ENCODE peak calls at places on chromosome 14, in six cellular contexts. One of them, this sample, is unnamed.

GRCh38 chr14:96482986-96483385 is 19.2 kb upstream of the PAPOLA start:
- DNase-seq in GF-D8: no peak
- DNase-seq in naive thymus-derived CD4-positive, alpha-beta T cell: no peak
- DNase-seq in 8988T: no peak
- DNase-seq in COR-L47: no peak
- DNase-seq in activated CD4-positive, CD25-positive, alpha-beta regulatory T cell treated with anti-CD3 and anti-CD28 coated beads, Interleukin-2, amount 50 U/mL, for 16 hours: no peak
- DNase-seq in this sample: no peak

GRCh38 chr14:70771781-70772212 is 37.5 kb downstream of the MAP3K9 start:
- DNase-seq in GF-D8: no peak
- DNase-seq in naive thymus-derived CD4-positive, alpha-beta T cell: no peak
- DNase-seq in 8988T: no peak
- DNase-seq in COR-L47: no peak
- DNase-seq in activated CD4-positive, CD25-positive, alpha-beta regulatory T cell treated with anti-CD3 and anti-CD28 coated beads, Interleukin-2, amount 50 U/mL, for 16 hours: no peak
- DNase-seq in this sample: no peak

GRCh38 chr14:67411820-67412421 is at the start of gene PLEK2:
- DNase-seq in GF-D8: no peak
- DNase-seq in naive thymus-derived CD4-positive, alpha-beta T cell: peak; percentile 70
- DNase-seq in 8988T: peak; percentile 49
- DNase-seq in COR-L47: peak; percentile 73
- DNase-seq in activated CD4-positive, CD25-positive, alpha-beta regulatory T cell treated with anti-CD3 and anti-CD28 coated beads, Interleukin-2, amount 50 U/mL, for 16 hours: no peak
- DNase-seq in this sample: no peak

GRCh38 chr14:106665814-106666213 is 1139.4 kb downstream of the TMEM121 start:
- DNase-seq in GF-D8: no peak
- DNase-seq in naive thymus-derived CD4-positive, alpha-beta T cell: no peak
- DNase-seq in 8988T: no peak
- DNase-seq in COR-L47: no peak
- DNase-seq in activated CD4-positive, CD25-positive, alpha-beta regulatory T cell treated with anti-CD3 and anti-CD28 coated beads, Interleukin-2, amount 50 U/mL, for 16 hours: peak; percentile 2
- DNase-seq in this sample: no peak

GRCh38 chr14:72776701-72777255 is 117.1 kb downstream of the DPF3 start:
- DNase-seq in GF-D8: no peak
- DNase-seq in naive thymus-derived CD4-positive, alpha-beta T cell: no peak
- DNase-seq in 8988T: no peak
- DNase-seq in COR-L47: no peak
- DNase-seq in activated CD4-positive, CD25-positive, alpha-beta regulatory T cell treated with anti-CD3 and anti-CD28 coated beads, Interleukin-2, amount 50 U/mL, for 16 hours: no peak
- DNase-seq in this sample: peak; percentile 1

GRCh38 chr14:71591929-71592328 is 340.3 kb upstream of the RGS6 start:
- DNase-seq in GF-D8: no peak
- DNase-seq in naive thymus-derived CD4-positive, alpha-beta T cell: no peak
- DNase-seq in 8988T: no peak
- DNase-seq in COR-L47: no peak
- DNase-seq in activated CD4-positive, CD25-positive, alpha-beta regulatory T cell treated with anti-CD3 and anti-CD28 coated beads, Interleukin-2, amount 50 U/mL, for 16 hours: no peak
- DNase-seq in this sample: no peak

GRCh38 chr14:106556665-106557289 is 1030.4 kb downstream of the TMEM121 start:
- DNase-seq in GF-D8: no peak
- DNase-seq in naive thymus-derived CD4-positive, alpha-beta T cell: peak; percentile 77
- DNase-seq in 8988T: no peak
- DNase-seq in COR-L47: peak; percentile 25
- DNase-seq in activated CD4-positive, CD25-positive, alpha-beta regulatory T cell treated with anti-CD3 and anti-CD28 coated beads, Interleukin-2, amount 50 U/mL, for 16 hours: peak; percentile 64
- DNase-seq in this sample: peak; percentile 49

GRCh38 chr14:102491366-102491765 is 18.2 kb downstream of the ANKRD9 start:
- DNase-seq in GF-D8: no peak
- DNase-seq in naive thymus-derived CD4-positive, alpha-beta T cell: no peak
- DNase-seq in 8988T: no peak
- DNase-seq in COR-L47: no peak
- DNase-seq in activated CD4-positive, CD25-positive, alpha-beta regulatory T cell treated with anti-CD3 and anti-CD28 coated beads, Interleukin-2, amount 50 U/mL, for 16 hours: no peak
- DNase-seq in this sample: no peak

GRCh38 chr14:44935155-44935554 is 26.6 kb downstream of the KLHL28 start:
- DNase-seq in GF-D8: no peak
- DNase-seq in naive thymus-derived CD4-positive, alpha-beta T cell: no peak
- DNase-seq in 8988T: no peak
- DNase-seq in COR-L47: no peak
- DNase-seq in activated CD4-positive, CD25-positive, alpha-beta regulatory T cell treated with anti-CD3 and anti-CD28 coated beads, Interleukin-2, amount 50 U/mL, for 16 hours: no peak
- DNase-seq in this sample: no peak

This sample was measured in central memory CD8-positive, alpha-beta T cell.